ENCODE peak calls at places on chromosomes 12 and 14, in eight cellular contexts. One of them, this sample, is unnamed.
A peak's percentile ranks its signal among the peaks of the same experiment; 100 is the strongest.

GRCh38 chr14:53043107-53043704 is 92.4 kb upstream of the FERMT2 start:
- DNase-seq in cardiac muscle cell: peak; percentile 67
- DNase-seq in sigmoid colon: no peak
- DNase-seq in left lung: no peak
- DNase-seq in esophagus squamous epithelium: no peak
- DNase-seq in CD8-positive, alpha-beta memory T cell: no peak
- DNase-seq in endodermal cell: no peak
- DNase-seq in pancreas: no peak
- DNase-seq in this sample: no peak

GRCh38 chr14:101151226-101151929 is 247.9 kb upstream of the RTL1 start:
- DNase-seq in cardiac muscle cell: no peak
- DNase-seq in sigmoid colon: no peak
- DNase-seq in pancreas: no peak
- DNase-seq in esophagus squamous epithelium: no peak
- DNase-seq in endodermal cell: peak; percentile 67
- DNase-seq in left lung: no peak
- DNase-seq in CD8-positive, alpha-beta memory T cell: no peak
- DNase-seq in this sample: no peak

GRCh38 chr12:13911756-13912554 is 69.4 kb downstream of the GRIN2B start:
- DNase-seq in endodermal cell: no peak
- DNase-seq in sigmoid colon: no peak
- DNase-seq in CD8-positive, alpha-beta memory T cell: no peak
- DNase-seq in pancreas: no peak
- DNase-seq in left lung: no peak
- DNase-seq in esophagus squamous epithelium: no peak
- DNase-seq in cardiac muscle cell: no peak
- DNase-seq in this sample: no peak

GRCh38 chr14:100155881-100156645 is 3.4 kb downstream of the DEGS2 start:
- DNase-seq in CD8-positive, alpha-beta memory T cell: no peak
- DNase-seq in pancreas: no peak
- DNase-seq in left lung: no peak
- DNase-seq in endodermal cell: no peak
- DNase-seq in esophagus squamous epithelium: no peak
- DNase-seq in cardiac muscle cell: no peak
- DNase-seq in sigmoid colon: no peak
- DNase-seq in this sample: no peak

GRCh38 chr14:67221248-67221981 is 19.8 kb upstream of the PALS1 start:
- DNase-seq in cardiac muscle cell: no peak
- DNase-seq in sigmoid colon: no peak
- DNase-seq in endodermal cell: no peak
- DNase-seq in CD8-positive, alpha-beta memory T cell: no peak
- DNase-seq in esophagus squamous epithelium: no peak
- DNase-seq in left lung: no peak
- DNase-seq in pancreas: no peak
- DNase-seq in this sample: no peak

GRCh38 chr12:32305163-32305562 is 94.2 kb upstream of the FGD4 start:
- DNase-seq in left lung: no peak
- DNase-seq in cardiac muscle cell: peak; percentile 69
- DNase-seq in pancreas: no peak
- DNase-seq in esophagus squamous epithelium: no peak
- DNase-seq in CD8-positive, alpha-beta memory T cell: peak; percentile 3
- DNase-seq in endodermal cell: no peak
- DNase-seq in sigmoid colon: no peak
- DNase-seq in this sample: no peak

GRCh38 chr12:30614031-30614430 is 81.6 kb downstream of the IPO8 start:
- DNase-seq in esophagus squamous epithelium: no peak
- DNase-seq in sigmoid colon: no peak
- DNase-seq in pancreas: no peak
- DNase-seq in endodermal cell: no peak
- DNase-seq in cardiac muscle cell: no peak
- DNase-seq in left lung: no peak
- DNase-seq in CD8-positive, alpha-beta memory T cell: no peak
- DNase-seq in this sample: no peak

GRCh38 chr12:5694759-5695409 is 250.2 kb downstream of the ANO2 start:
- DNase-seq in sigmoid colon: no peak
- DNase-seq in CD8-positive, alpha-beta memory T cell: no peak
- DNase-seq in endodermal cell: peak; percentile 11
- DNase-seq in esophagus squamous epithelium: no peak
- DNase-seq in pancreas: no peak
- DNase-seq in cardiac muscle cell: no peak
- DNase-seq in left lung: no peak
- DNase-seq in this sample: no peak

GRCh38 chr14:91173867-91174266 is 60.0 kb downstream of the DGLUCY start:
- DNase-seq in CD8-positive, alpha-beta memory T cell: no peak
- DNase-seq in pancreas: no peak
- DNase-seq in left lung: no peak
- DNase-seq in esophagus squamous epithelium: no peak
- DNase-seq in endodermal cell: no peak
- DNase-seq in cardiac muscle cell: no peak
- DNase-seq in sigmoid colon: no peak
- DNase-seq in this sample: peak; percentile 64

GRCh38 chr14:91175296-91175695 is 61.4 kb downstream of the DGLUCY start:
- DNase-seq in esophagus squamous epithelium: no peak
- DNase-seq in pancreas: no peak
- DNase-seq in sigmoid colon: no peak
- DNase-seq in left lung: no peak
- DNase-seq in endodermal cell: no peak
- DNase-seq in CD8-positive, alpha-beta memory T cell: no peak
- DNase-seq in cardiac muscle cell: no peak
- DNase-seq in this sample: no peak

GRCh38 chr14:91177073-91177796 is 63.4 kb downstream of the DGLUCY start:
- DNase-seq in CD8-positive, alpha-beta memory T cell: peak; percentile 69
- DNase-seq in sigmoid colon: no peak
- DNase-seq in endodermal cell: peak; percentile 79
- DNase-seq in esophagus squamous epithelium: no peak
- DNase-seq in pancreas: no peak
- DNase-seq in left lung: no peak
- DNase-seq in cardiac muscle cell: peak; percentile 83
- DNase-seq in this sample: peak; percentile 52

GRCh38 chr14:91177797-91178147 is 63.9 kb downstream of the DGLUCY start:
- DNase-seq in pancreas: no peak
- DNase-seq in esophagus squamous epithelium: no peak
- DNase-seq in left lung: no peak
- DNase-seq in endodermal cell: no peak
- DNase-seq in CD8-positive, alpha-beta memory T cell: no peak
- DNase-seq in cardiac muscle cell: no peak
- DNase-seq in sigmoid colon: no peak
- DNase-seq in this sample: no peak

DNA sequence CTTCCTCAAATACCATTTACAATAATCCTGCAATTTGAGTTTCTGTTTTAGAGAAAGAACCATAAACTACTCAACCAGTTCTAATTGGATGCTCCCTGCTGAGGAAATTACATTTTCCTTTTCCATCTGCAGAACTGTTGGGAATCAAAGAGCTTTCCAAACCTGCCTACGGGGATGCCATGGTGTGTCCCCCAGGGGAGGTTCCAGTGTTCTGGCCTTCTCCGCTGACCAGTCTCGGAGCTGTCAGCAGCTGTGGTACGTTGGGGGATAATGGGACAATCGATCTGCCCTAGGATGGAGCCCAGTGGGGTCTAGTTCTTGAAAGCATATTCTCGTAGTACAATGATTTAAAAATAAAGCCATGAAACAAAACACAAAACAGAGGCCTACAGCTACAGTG is 61.9 kb downstream of the DGLUCY start:
- DNase-seq in endodermal cell: no peak
- DNase-seq in sigmoid colon: no peak
- DNase-seq in cardiac muscle cell: no peak
- DNase-seq in esophagus squamous epithelium: no peak
- DNase-seq in left lung: no peak
- DNase-seq in pancreas: no peak
- DNase-seq in CD8-positive, alpha-beta memory T cell: no peak
- DNase-seq in this sample: no peak
- H3K36me3 ChIP-seq in endodermal cell: no peaks in the 10 kb centered on the region
- H3K36me3 ChIP-seq in sigmoid colon: peaks cover 4% of the 10 kb centered on the region
- H3K36me3 ChIP-seq in cardiac muscle cell: peaks cover 4% of the 10 kb centered on the region
- H3K36me3 ChIP-seq in esophagus squamous epithelium: peaks cover 24% of the 10 kb centered on the region
- H3K36me3 ChIP-seq in left lung: peaks cover 61% of the 10 kb centered on the region
- H3K36me3 ChIP-seq in pancreas: no peaks in the 10 kb centered on the region
- H3K36me3 ChIP-seq in CD8-positive, alpha-beta memory T cell: peaks cover 16% of the 10 kb centered on the region
- H3K36me3 ChIP-seq in this sample: peaks cover under 1% of the 10 kb centered on the region

GRCh38 chr14:59333668-59334067 is 131.5 kb downstream of the GPR135 start:
- DNase-seq in endodermal cell: no peak
- DNase-seq in cardiac muscle cell: peak; percentile 98
- DNase-seq in pancreas: no peak
- DNase-seq in CD8-positive, alpha-beta memory T cell: no peak
- DNase-seq in sigmoid colon: peak; percentile 78
- DNase-seq in left lung: no peak
- DNase-seq in esophagus squamous epithelium: no peak
- DNase-seq in this sample: no peak
- H3K27ac ChIP-seq in endodermal cell: peak overlapping the region; percentile 18
- H3K27ac ChIP-seq in cardiac muscle cell: peak overlapping the region; percentile 83
- H3K27ac ChIP-seq in pancreas: no peak overlapping the region
- H3K27ac ChIP-seq in CD8-positive, alpha-beta memory T cell: no peak overlapping the region
- H3K27ac ChIP-seq in sigmoid colon: peak overlapping the region; percentile 89
- H3K27ac ChIP-seq in left lung: peak overlapping the region; percentile 81
- H3K27ac ChIP-seq in esophagus squamous epithelium: peak overlapping the region; percentile 82
- H3K27ac ChIP-seq in this sample: no peak overlapping the region

DNA sequence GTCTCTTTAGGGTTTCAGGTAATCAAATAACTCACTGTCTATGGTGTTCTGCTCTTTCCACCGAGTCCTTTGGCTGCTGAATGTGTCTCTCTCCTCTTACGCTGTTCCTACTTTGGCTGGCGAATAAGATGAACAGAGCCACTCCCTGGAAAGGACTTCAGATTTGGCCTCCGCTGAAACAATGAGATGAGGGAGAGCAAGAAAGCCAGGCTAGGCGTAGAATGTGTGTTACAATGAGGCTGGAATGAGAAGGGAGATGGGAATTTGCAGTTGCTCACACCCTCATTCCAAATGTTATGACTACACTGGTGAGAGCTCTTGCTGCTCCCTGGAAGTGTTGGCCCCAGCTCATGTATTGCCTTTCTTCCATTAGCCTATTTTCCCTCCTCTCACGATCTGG is at the start of gene MFAP5:
- DNase-seq in pancreas: no peak
- DNase-seq in esophagus squamous epithelium: no peak
- DNase-seq in CD8-positive, alpha-beta memory T cell: no peak
- DNase-seq in left lung: no peak
- DNase-seq in sigmoid colon: peak; percentile 73
- DNase-seq in endodermal cell: no peak
- DNase-seq in cardiac muscle cell: peak; percentile 19
- DNase-seq in this sample: no peak
- H3K4me3 ChIP-seq in pancreas: no peak within 1 kb of the TSS
- H3K4me3 ChIP-seq in esophagus squamous epithelium: no peak within 1 kb of the TSS
- H3K4me3 ChIP-seq in CD8-positive, alpha-beta memory T cell: no peak within 1 kb of the TSS
- H3K4me3 ChIP-seq in left lung: no peak within 1 kb of the TSS
- H3K4me3 ChIP-seq in sigmoid colon: no peak within 1 kb of the TSS
- H3K4me3 ChIP-seq in endodermal cell: no peak within 1 kb of the TSS
- H3K4me3 ChIP-seq in cardiac muscle cell: no peak within 1 kb of the TSS
- H3K4me3 ChIP-seq in this sample: no peak within 1 kb of the TSS

GRCh38 chr12:124338448-124338847 is 43.6 kb downstream of the RFLNA start:
- DNase-seq in pancreas: no peak
- DNase-seq in endodermal cell: no peak
- DNase-seq in cardiac muscle cell: no peak
- DNase-seq in left lung: no peak
- DNase-seq in sigmoid colon: no peak
- DNase-seq in CD8-positive, alpha-beta memory T cell: no peak
- DNase-seq in esophagus squamous epithelium: no peak
- DNase-seq in this sample: no peak
- H3K36me3 ChIP-seq in pancreas: peaks cover 15% of the 10 kb centered on the region
- H3K36me3 ChIP-seq in endodermal cell: peaks cover 24% of the 10 kb centered on the region
- H3K36me3 ChIP-seq in cardiac muscle cell: peaks cover 39% of the 10 kb centered on the region
- H3K36me3 ChIP-seq in left lung: peaks cover 92% of the 10 kb centered on the region
- H3K36me3 ChIP-seq in sigmoid colon: peaks cover 55% of the 10 kb centered on the region
- H3K36me3 ChIP-seq in CD8-positive, alpha-beta memory T cell: peaks cover 23% of the 10 kb centered on the region
- H3K36me3 ChIP-seq in esophagus squamous epithelium: peaks cover 68% of the 10 kb centered on the region
- H3K36me3 ChIP-seq in this sample: peaks cover 80% of the 10 kb centered on the region

GRCh38 chr12:94689002-94689645 is 38.8 kb upstream of the TMCC3 start:
- DNase-seq in pancreas: no peak
- DNase-seq in sigmoid colon: no peak
- DNase-seq in left lung: no peak
- DNase-seq in esophagus squamous epithelium: no peak
- DNase-seq in CD8-positive, alpha-beta memory T cell: no peak
- DNase-seq in endodermal cell: no peak
- DNase-seq in cardiac muscle cell: peak; percentile 87
- DNase-seq in this sample: no peak

GRCh38 chr12:94686834-94687628 is 36.7 kb upstream of the TMCC3 start:
- DNase-seq in pancreas: no peak
- DNase-seq in endodermal cell: no peak
- DNase-seq in esophagus squamous epithelium: no peak
- DNase-seq in left lung: no peak
- DNase-seq in CD8-positive, alpha-beta memory T cell: no peak
- DNase-seq in sigmoid colon: no peak
- DNase-seq in cardiac muscle cell: no peak
- DNase-seq in this sample: no peak

GRCh38 chr12:94690199-94690695 is 39.9 kb upstream of the TMCC3 start:
- DNase-seq in left lung: no peak
- DNase-seq in CD8-positive, alpha-beta memory T cell: no peak
- DNase-seq in pancreas: no peak
- DNase-seq in endodermal cell: no peak
- DNase-seq in sigmoid colon: no peak
- DNase-seq in cardiac muscle cell: peak; percentile 77
- DNase-seq in esophagus squamous epithelium: no peak
- DNase-seq in this sample: no peak

GRCh38 chr12:94694732-94695131 is 44.4 kb upstream of the TMCC3 start:
- DNase-seq in left lung: no peak
- DNase-seq in sigmoid colon: no peak
- DNase-seq in CD8-positive, alpha-beta memory T cell: no peak
- DNase-seq in cardiac muscle cell: no peak
- DNase-seq in esophagus squamous epithelium: no peak
- DNase-seq in pancreas: no peak
- DNase-seq in endodermal cell: peak; percentile 32
- DNase-seq in this sample: no peak

DNA sequence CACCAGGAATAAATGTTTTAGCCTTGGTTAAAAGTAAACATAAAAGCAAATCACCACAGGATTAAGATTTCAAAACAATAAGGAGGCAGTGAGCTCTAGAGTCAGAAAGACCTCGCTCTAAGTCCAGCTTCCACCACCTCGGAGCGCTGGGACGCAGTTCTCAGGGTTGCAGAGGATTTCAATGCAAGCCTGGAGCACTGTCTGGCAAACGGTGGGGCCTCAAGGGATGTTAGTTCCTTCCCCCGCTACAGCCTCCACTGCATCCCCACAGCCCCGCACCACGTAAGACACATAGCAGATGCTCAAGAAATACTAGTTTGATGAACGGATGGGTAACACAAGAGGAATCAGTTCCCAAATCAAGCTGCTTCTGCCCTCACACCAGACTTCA is 39.3 kb upstream of the TMCC3 start:
- DNase-seq in CD8-positive, alpha-beta memory T cell: no peak
- DNase-seq in left lung: no peak
- DNase-seq in esophagus squamous epithelium: no peak
- DNase-seq in endodermal cell: peak; percentile 50
- DNase-seq in cardiac muscle cell: peak; percentile 45
- DNase-seq in sigmoid colon: no peak
- DNase-seq in pancreas: no peak
- DNase-seq in this sample: no peak
- H3K27ac ChIP-seq in CD8-positive, alpha-beta memory T cell: no peak overlapping the region
- H3K27ac ChIP-seq in left lung: no peak overlapping the region
- H3K27ac ChIP-seq in esophagus squamous epithelium: peak overlapping the region; percentile 51
- H3K27ac ChIP-seq in endodermal cell: no peak overlapping the region
- H3K27ac ChIP-seq in cardiac muscle cell: no peak overlapping the region
- H3K27ac ChIP-seq in sigmoid colon: peak overlapping the region; percentile 61
- H3K27ac ChIP-seq in pancreas: no peak overlapping the region
- H3K27ac ChIP-seq in this sample: no peak overlapping the region

This sample was measured in WERI-Rb-1.